ENCODE peak calls at places on chromosomes 3 and 15, in five cellular contexts. D is tibial artery, I is transverse colon, G is WTC11, J is right lobe of liver. R is an unnamed sample.

GRCh38 chr3:115194461-115194860 is 47.4 kb upstream of the ZBTB20 start:
- DNase-seq in D (no peak), I (no peak), G (no peak), J (no peak), R (no peak)

GRCh38 chr15:62976301-62976842 is 66.2 kb upstream of the TPM1 start:
- DNase-seq in I (no peak), G (no peak), J (no peak), D (no peak), R (no peak)

GRCh38 chr3:112785321-112786001 is 61.2 kb downstream of the CD200R1L start:
- DNase-seq in G (no peak), D (no peak), J (no peak), I (no peak), R (no peak)

GRCh38 chr3:82376883-82377282 is 615.4 kb upstream of the GBE1 start:
- DNase-seq in D (no peak), J (no peak), I (no peak), G (no peak), R (no peak)

GRCh38 chr3:39644176-39644575 is 165.2 kb upstream of the MYRIP start:
- DNase-seq in D (no peak), G (no peak), I (no peak), J (no peak), R (no peak)

GRCh38 chr15:52008698-52009434 is 10.2 kb upstream of the MAPK6 start:
- DNase-seq in I (no peak), J (no peak), D (no peak), G (no peak), R (peak)

GRCh38 chr3:168117059-168117458 is 21.3 kb upstream of the GOLIM4 start:
- DNase-seq in J (no peak), D (no peak), G (no peak), I (no peak), R (no peak)

GRCh38 chr15:76866716-76867321 is 38.3 kb downstream of the SCAPER start:
- DNase-seq in G (no peak), D (no peak), I (no peak), J (no peak), R (peak)

GRCh38 chr15:23049984-23050628 is 10.7 kb upstream of the TUBGCP5 start:
- DNase-seq in J (no peak), D (no peak), I (no peak), G (no peak), R (no peak)

GRCh38 chr3:79517766-79518413 is 249.9 kb downstream of the ROBO1 start:
- DNase-seq in I (no peak), D (no peak), J (no peak), G (peak), R (peak)

GRCh38 chr3:133401374-133402135 is 1.7 kb downstream of the BFSP2 start:
- DNase-seq in I (no peak), D (no peak), J (no peak), G (no peak), R (no peak)

GRCh38 chr3:190862209-190863118 is at the start of gene GMNC:
- DNase-seq in J (peak), G (peak), D (peak), I (peak), R (peak)

GRCh38 chr15:42994546-42994945 is 74.0 kb upstream of the TTBK2 start:
- DNase-seq in I (no peak), D (no peak), G (no peak), J (no peak), R (no peak)

GRCh38 chr3:172919297-172919683 is 168.8 kb downstream of the ECT2 start:
- DNase-seq in J (no peak), D (no peak), I (no peak), G (no peak), R (no peak)

GRCh38 chr3:153445817-153446216 is 283.8 kb downstream of the RAP2B start:
- DNase-seq in D (no peak), G (no peak), J (no peak), I (no peak), R (no peak)

GRCh38 chr3:138945646-138946553 is 1.0 kb downstream of the FOXL2 start:
- DNase-seq in D (no peak), J (no peak), G (peak), I (peak), R (peak)

GRCh38 chr3:188486126-188486525 is 332.2 kb downstream of the LPP start:
- DNase-seq in J (no peak), D (no peak), I (no peak), G (no peak), R (no peak)

GRCh38 chr15:26983822-26984221 is 12.8 kb downstream of the GABRG3 start:
- DNase-seq in G (peak), J (no peak), I (no peak), D (no peak), R (no peak)

GRCh38 chr15:96369351-96369750 is 38.9 kb downstream of the NR2F2 start:
- DNase-seq in D (no peak), G (no peak), I (no peak), J (no peak), R (no peak)

GRCh38 chr3:54950391-54951003 is 22.6 kb upstream of the LRTM1 start:
- DNase-seq in G (no peak), D (no peak), J (no peak), I (no peak), R (no peak)

GRCh38 chr3:42698911-42699230 is 3.7 kb downstream of the HHATL start:
- DNase-seq in I (no peak), G (no peak), D (no peak), J (no peak), R (no peak)

GRCh38 chr3:37974121-37974927 is 16.3 kb upstream of the VILL start:
- DNase-seq in D (peak), I (peak), G (peak), J (peak), R (peak)

GRCh38 chr3:114155370-114155821 is 23.5 kb downstream of the DRD3 start:
- DNase-seq in D (no peak), I (peak), G (peak), J (no peak), R (peak)

GRCh38 chr3:123282461-123282860 is 80.7 kb downstream of the SEC22A start:
- DNase-seq in J (no peak), G (no peak), I (no peak), D (peak), R (no peak)

GRCh38 chr15:84961114-84961452 is 20.6 kb upstream of the PDE8A start:
- DNase-seq in J (no peak), D (no peak), I (no peak), G (no peak), R (no peak)

GRCh38 chr3:196422976-196423781 is 9.0 kb downstream of the UBXN7 start:
- DNase-seq in G (no peak), I (peak), D (no peak), J (peak), R (no peak)

GRCh38 chr15:65085990-65086679 is 9.6 kb downstream of the KBTBD13 start:
- DNase-seq in G (peak), J (no peak), D (peak), I (peak), R (peak)

GRCh38 chr15:101169457-101170071 is 82.3 kb downstream of the CHSY1 start:
- DNase-seq in G (no peak), J (peak), D (no peak), I (no peak), R (no peak)

GRCh38 chr3:182671942-182672341 is 121.4 kb upstream of the ATP11B start:
- DNase-seq in J (peak), D (no peak), I (no peak), G (no peak), R (no peak)
- TF ChIP-seq CTCF in J (peak), D (no peak), I (no peak), G (no peak), R (no peak)

DNA sequence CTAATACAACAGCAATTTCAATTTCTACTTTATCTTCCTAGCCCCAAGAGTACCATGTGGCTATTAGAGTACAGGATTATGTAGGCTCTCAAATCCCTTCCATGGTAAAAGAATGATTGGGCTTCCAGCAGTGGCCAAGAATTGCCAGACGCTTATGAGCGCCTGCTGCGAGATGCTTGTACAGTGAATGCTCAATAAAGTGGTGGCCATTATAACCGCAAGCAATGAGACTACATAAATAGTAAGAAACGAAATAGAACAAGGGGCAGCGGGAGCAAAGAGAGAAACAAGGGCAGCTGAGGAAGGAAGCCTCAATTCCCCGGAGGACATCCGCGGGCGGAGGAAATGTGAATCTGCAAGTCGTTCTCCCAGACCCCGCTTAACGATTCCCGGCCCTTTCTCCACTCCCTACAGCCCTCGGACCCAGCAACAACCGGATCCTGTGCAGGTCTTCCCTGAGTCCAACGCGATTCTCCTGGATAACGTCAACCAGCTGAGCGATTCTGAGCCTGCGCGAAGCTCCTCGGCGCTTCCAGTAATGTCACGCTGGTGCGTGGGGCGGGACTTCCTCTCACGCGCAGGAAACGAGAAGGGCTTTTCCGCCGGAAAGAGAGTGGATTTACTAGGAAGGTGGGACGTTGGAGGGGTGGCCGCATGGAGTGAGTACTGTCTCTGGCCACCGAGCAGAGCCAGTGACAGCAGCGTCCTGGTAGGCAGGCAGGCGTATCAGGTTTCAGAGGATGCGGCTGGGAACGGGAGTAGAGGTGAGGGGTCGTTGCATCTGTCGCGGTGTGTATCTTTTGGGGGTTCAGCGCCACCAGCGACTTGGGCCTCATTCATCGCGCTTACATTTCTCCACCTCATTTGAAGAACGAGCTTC is 40.5 kb upstream of the AP3B2 start:
- DNase-seq in G (peak), D (peak), I (peak), J (peak), R (peak)
- TF ChIP-seq CTCF in G (no peak), D (no peak), I (no peak), J (no peak), R (no peak)

DNA sequence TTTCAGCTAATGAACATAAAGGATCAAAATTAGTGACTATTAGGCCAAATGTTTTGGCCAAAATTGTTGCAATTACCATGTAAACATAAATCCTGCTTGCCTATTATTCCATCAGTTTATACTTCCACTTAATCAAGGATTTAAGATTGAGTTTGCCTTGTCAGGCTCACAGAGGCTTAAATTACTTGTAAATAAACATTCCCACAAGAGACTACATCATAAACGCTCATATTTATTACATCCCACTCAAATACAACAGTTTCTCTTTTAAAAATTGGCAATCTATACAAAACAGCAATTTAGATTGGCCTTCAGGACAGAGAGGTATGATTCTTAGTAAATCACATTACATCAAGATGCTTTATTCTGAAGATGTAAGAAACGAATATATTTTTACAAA is 9.9 kb upstream of the MAP4 start:
- DNase-seq in D (no peak), G (no peak), I (no peak), J (no peak), R (no peak)
- TF ChIP-seq CTCF in D (no peak), G (no peak), I (no peak), J (no peak), R (no peak)

DNA sequence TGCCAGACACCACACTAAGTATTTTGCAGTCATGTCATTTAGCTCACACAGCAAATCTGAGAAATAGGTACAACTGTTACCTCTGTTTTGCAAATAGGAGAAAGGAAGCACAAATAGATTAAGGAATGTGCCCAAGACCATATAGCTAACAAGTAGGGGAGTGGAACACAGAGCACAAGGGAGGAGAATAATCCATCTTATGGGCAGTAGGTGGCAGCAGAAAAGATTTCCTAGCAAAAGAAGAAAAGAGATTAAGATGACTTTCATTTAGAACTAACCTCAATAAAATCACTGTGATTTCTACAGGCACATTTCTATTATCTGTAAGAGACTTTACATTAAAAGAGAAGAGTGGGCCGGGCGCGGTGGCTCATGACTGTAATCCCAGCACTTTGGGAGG is 49.1 kb downstream of the NR1I2 start:
- DNase-seq in G (no peak), J (no peak), I (no peak), D (no peak), R (no peak)
- TF ChIP-seq CTCF in G (no peak), J (no peak), I (no peak), D (no peak), R (no peak)

GRCh38 chr3:36309092-36309491 is 71.2 kb upstream of the STAC start:
- DNase-seq in J (no peak), I (no peak), D (no peak), G (no peak), R (no peak)

GRCh38 chr3:36317915-36318314 is 62.4 kb upstream of the STAC start:
- DNase-seq in G (no peak), J (no peak), I (no peak), D (no peak), R (no peak)

GRCh38 chr3:36312351-36312750 is 68.0 kb upstream of the STAC start:
- DNase-seq in D (no peak), I (no peak), G (no peak), J (no peak), R (no peak)
- TF ChIP-seq CTCF in D (no peak), I (no peak), G (no peak), J (no peak), R (no peak)

GRCh38 chr3:11530153-11530721 is 113.5 kb downstream of the VGLL4 start:
- DNase-seq in D (peak), I (no peak), J (no peak), G (no peak), R (no peak)
- TF ChIP-seq CTCF in D (no peak), I (no peak), J (no peak), G (no peak), R (no peak)